ENCODE peak calls at places on chromosome 12, in eight cellular contexts. B is GM23338, D is Panc1, J is HCT116, N is HepG2, V is A549, A is GM12878, W is SK-N-SH. O is an unnamed sample. For H3K4me1, the result is how much of the 10 kb centered on the place peaks cover.

GRCh38 chr12:86801439-86801838 is 545.2 kb upstream of the MGAT4C start:
- DNase-seq in B (no peak), D (no peak), J (peak), N (no peak), V (no peak), A (no peak), W (no peak), O (no peak)

GRCh38 chr12:27644446-27644845 is 51.8 kb upstream of the REP15 start:
- DNase-seq in B (no peak), D (no peak), J (no peak), N (no peak), V (no peak), A (no peak), W (no peak), O (no peak)

GRCh38 chr12:12201274-12201758 is 65.5 kb downstream of the LRP6 start:
- DNase-seq in B (no peak), D (no peak), J (no peak), N (no peak), V (no peak), A (no peak), W (no peak), O (peak)

GRCh38 chr12:47808049-47808448 is 11.7 kb downstream of the HDAC7 start:
- DNase-seq in B (peak), D (no peak), J (no peak), N (no peak), V (no peak), A (peak), W (peak), O (peak)

GRCh38 chr12:50083301-50083700 is 1.8 kb upstream of the SMARCD1 start:
- DNase-seq in B (no peak), D (no peak), J (no peak), N (no peak), V (no peak), A (no peak), W (no peak), O (no peak)

GRCh38 chr12:65603428-65604351 is 220.6 kb upstream of the HMGA2 start:
- DNase-seq in B (peak), D (peak), J (peak), N (no peak), V (peak), A (no peak), W (no peak), O (peak)

GRCh38 chr12:113841786-113842185 is 124.3 kb downstream of the RBM19 start:
- DNase-seq in B (no peak), D (no peak), J (no peak), N (no peak), V (no peak), A (no peak), W (no peak), O (no peak)

GRCh38 chr12:40853221-40853620 is 161.0 kb downstream of the CNTN1 start:
- DNase-seq in B (no peak), D (no peak), J (no peak), N (no peak), V (no peak), A (no peak), W (no peak), O (no peak)

GRCh38 chr12:43338848-43339526 is 213.0 kb downstream of the ADAMTS20 start:
- DNase-seq in B (peak), D (no peak), J (peak), N (peak), V (peak), A (peak), W (peak), O (no peak)
- TF ChIP-seq REST in B (no peak), D (no peak), J (no peak), N (no peak), V (no peak), A (no peak), W (no peak), O (no peak)

GRCh38 chr12:6546016-6546415 is 9.8 kb downstream of the IFFO1 start:
- DNase-seq in B (no peak), D (no peak), J (no peak), N (no peak), V (no peak), A (no peak), W (no peak), O (peak)

GRCh38 chr12:6547987-6548386 is 7.9 kb downstream of the IFFO1 start:
- DNase-seq in B (no peak), D (no peak), J (no peak), N (no peak), V (peak), A (no peak), W (no peak), O (no peak)

GRCh38 chr12:6549379-6550151 is 6.3 kb downstream of the IFFO1 start:
- DNase-seq in B (no peak), D (no peak), J (no peak), N (no peak), V (no peak), A (no peak), W (no peak), O (no peak)

GRCh38 chr12:6548556-6549378 is 7.1 kb downstream of the IFFO1 start:
- DNase-seq in B (no peak), D (no peak), J (no peak), N (no peak), V (peak), A (no peak), W (no peak), O (no peak)

GRCh38 chr12:6547566-6547965 is 8.3 kb downstream of the IFFO1 start:
- DNase-seq in B (no peak), D (no peak), J (no peak), N (no peak), V (no peak), A (no peak), W (no peak), O (no peak)
- H3K4me1 ChIP-seq in B (under half), D (under half), J (under half), N (under half), V (under half), A (under half), W (under half), O (under half)

DNA sequence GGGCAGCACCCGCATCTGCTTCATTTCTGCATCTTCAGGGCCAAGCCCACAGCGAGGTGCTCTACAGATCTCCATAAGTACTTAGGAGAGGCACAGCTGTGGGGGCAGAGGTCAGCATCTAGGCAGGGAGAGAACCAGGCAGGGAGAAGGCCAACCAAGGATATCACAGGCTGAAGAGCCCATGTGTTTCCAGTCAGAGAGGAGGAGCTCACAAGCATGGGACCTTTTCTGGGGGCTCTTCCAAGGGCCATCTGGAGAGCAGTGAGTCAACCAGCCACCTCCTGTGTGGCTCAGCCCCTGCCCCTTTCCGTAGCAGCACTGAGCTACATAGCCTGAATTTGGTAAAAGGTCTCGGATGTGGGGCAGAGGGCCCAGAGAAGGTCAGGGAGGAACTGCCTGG is 78.5 kb downstream of the ARL6IP4 start:
- DNase-seq in B (no peak), D (no peak), J (no peak), N (no peak), V (no peak), A (no peak), W (no peak), O (no peak)
- TF ChIP-seq REST in B (no peak), D (no peak), J (no peak), N (no peak), V (no peak), A (no peak), W (no peak), O (no peak)

GRCh38 chr12:69514111-69514510 is 43.9 kb downstream of the FRS2 start:
- DNase-seq in B (no peak), D (no peak), J (no peak), N (no peak), V (no peak), A (no peak), W (no peak), O (no peak)
- H3K4me1 ChIP-seq in B (half or more), D (under half), J (under half), N (under half), V (half or more), A (under half), W (under half), O (under half)

GRCh38 chr12:76697849-76698248 is 66.1 kb upstream of the ZDHHC17 start:
- DNase-seq in B (no peak), D (no peak), J (no peak), N (no peak), V (no peak), A (no peak), W (no peak), O (no peak)

GRCh38 chr12:76698316-76698715 is 65.6 kb upstream of the ZDHHC17 start:
- DNase-seq in B (no peak), D (no peak), J (no peak), N (no peak), V (no peak), A (no peak), W (no peak), O (no peak)

GRCh38 chr12:76698966-76699365 is 64.9 kb upstream of the ZDHHC17 start:
- DNase-seq in B (peak), D (no peak), J (no peak), N (no peak), V (no peak), A (no peak), W (no peak), O (no peak)

GRCh38 chr12:76694369-76694768 is 69.5 kb upstream of the ZDHHC17 start:
- DNase-seq in B (no peak), D (no peak), J (no peak), N (no peak), V (no peak), A (no peak), W (no peak), O (no peak)

GRCh38 chr12:76696186-76696585 is 67.7 kb upstream of the ZDHHC17 start:
- DNase-seq in B (no peak), D (no peak), J (no peak), N (no peak), V (no peak), A (no peak), W (no peak), O (no peak)
- TF ChIP-seq REST in B (no peak), D (no peak), J (no peak), N (no peak), V (no peak), A (no peak), W (no peak), O (no peak)